ENCODE peak calls at places on chromosomes 7 and 10, in four cellular contexts. E is cardiac muscle cell, Y is ovary, X is SK-N-SH. C is an unnamed sample.

GRCh38 chr7:26857170-26857533 is 7.2 kb downstream of the SKAP2 start:
- DNase-seq in E (no peak), Y (no peak), X (no peak), C (no peak)

GRCh38 chr7:30206466-30206865 is 71.7 kb downstream of the MTURN start:
- DNase-seq in E (peak; percentile 29), Y (no peak), X (no peak), C (peak; percentile 61)

GRCh38 chr10:48655426-48656240 is 29.0 kb upstream of the WDFY4 start:
- DNase-seq in E (peak; percentile 71), Y (peak; percentile 75), X (peak; percentile 71), C (peak; percentile 80)

GRCh38 chr10:118565301-118566075 is 30.0 kb downstream of the PRLHR start:
- DNase-seq in E (no peak), Y (no peak), X (no peak), C (no peak)

GRCh38 chr7:97013025-97013424 is 7.7 kb downstream of the DLX6 start:
- DNase-seq in E (no peak), Y (no peak), X (no peak), C (no peak)

GRCh38 chr10:102133373-102134195 is 744 bp downstream of the PPRC1 start:
- DNase-seq in E (peak; percentile 85), Y (peak; percentile 92), X (peak; percentile 91), C (peak; percentile 60)

GRCh38 chr7:20114463-20114862 is 102.7 kb downstream of the MACC1 start:
- DNase-seq in E (peak; percentile 8), Y (no peak), X (no peak), C (no peak)

GRCh38 chr7:94183289-94183749 is 179.2 kb upstream of the BET1 start:
- DNase-seq in E (peak; percentile 99), Y (peak; percentile 25), X (no peak), C (no peak)

GRCh38 chr10:20891338-20891714 is 5.8 kb downstream of the NEBL start:
- DNase-seq in E (peak; percentile 90), Y (no peak), X (no peak), C (no peak)

GRCh38 chr10:72612203-72612826 is 13.6 kb downstream of the MICU1 start:
- DNase-seq in E (peak; percentile 33), Y (no peak), X (peak; percentile 46), C (no peak)

GRCh38 chr10:114998993-114999392 is 61.0 kb downstream of the TRUB1 start:
- DNase-seq in E (no peak), Y (no peak), X (no peak), C (no peak)

GRCh38 chr10:75342397-75342796 is 59.2 kb downstream of the ZNF503 start:
- DNase-seq in E (no peak), Y (no peak), X (no peak), C (no peak)

GRCh38 chr10:43942096-43942885 is 293.6 kb upstream of the ZNF32 start:
- DNase-seq in E (peak; percentile 17), Y (no peak), X (peak; percentile 41), C (no peak)

GRCh38 chr10:95209509-95210127 is 15.6 kb downstream of the ACSM6 start:
- DNase-seq in E (no peak), Y (no peak), X (no peak), C (no peak)

GRCh38 chr7:48822138-48822537 is 102.2 kb upstream of the CDC14C start:
- DNase-seq in E (no peak), Y (no peak), X (no peak), C (no peak)

GRCh38 chr10:78331391-78331922 is 297.8 kb downstream of the RPS24 start:
- DNase-seq in E (peak; percentile 42), Y (peak; percentile 41), X (no peak), C (no peak)

GRCh38 chr7:30771859-30772429 is 727 bp downstream of the MINDY4 start:
- DNase-seq in E (no peak), Y (peak; percentile 39), X (peak; percentile 65), C (no peak)

GRCh38 chr7:36787933-36788378 is 63.7 kb upstream of the AOAH start:
- DNase-seq in E (no peak), Y (no peak), X (no peak), C (no peak)

GRCh38 chr10:67115972-67116371 is 190.1 kb downstream of the LRRTM3 start:
- DNase-seq in E (no peak), Y (no peak), X (no peak), C (no peak)

GRCh38 chr7:6650086-6650485 is 13.0 kb downstream of the ZNF316 start:
- DNase-seq in E (no peak), Y (no peak), X (peak; percentile 32), C (peak; percentile 14)

GRCh38 chr7:33661430-33662160 is 243.7 kb upstream of the BMPER start:
- DNase-seq in E (no peak), Y (no peak), X (no peak), C (no peak)

GRCh38 chr10:97651773-97652172 is 11.3 kb downstream of the PI4K2A start:
- DNase-seq in E (no peak), Y (no peak), X (no peak), C (no peak)

GRCh38 chr10:43221419-43222293 is 45.2 kb downstream of the RASGEF1A start:
- DNase-seq in E (no peak), Y (no peak), X (no peak), C (peak; percentile 43)

GRCh38 chr7:63054191-63054661 is 944.4 kb upstream of the ZNF722 start:
- DNase-seq in E (no peak), Y (no peak), X (no peak), C (no peak)

GRCh38 chr7:137772748-137773147 is 74.0 kb downstream of the DGKI start:
- DNase-seq in E (peak; percentile 46), Y (no peak), X (no peak), C (no peak)

GRCh38 chr10:117260094-117260493 is 19.2 kb downstream of the SLC18A2 start:
- DNase-seq in E (no peak), Y (no peak), X (no peak), C (no peak)

GRCh38 chr7:81638216-81638615 is 131.6 kb downstream of the HGF start:
- DNase-seq in E (peak; percentile 85), Y (no peak), X (no peak), C (no peak)

GRCh38 chr10:44986670-44987069 is 8.1 kb upstream of the DEPP1 start:
- DNase-seq in E (peak; percentile 86), Y (no peak), X (no peak), C (no peak)

GRCh38 chr10:73841526-73842285 is 30.3 kb upstream of the NDST2 start:
- DNase-seq in E (no peak), Y (no peak), X (no peak), C (no peak)

GRCh38 chr7:2436341-2437104 is 33.1 kb downstream of the CHST12 start:
- DNase-seq in E (no peak), Y (no peak), X (peak; percentile 32), C (no peak)

GRCh38 chr10:132448248-132448731 is 51.3 kb downstream of the PWWP2B start:
- DNase-seq in E (peak; percentile 63), Y (no peak), X (peak; percentile 86), C (no peak)

GRCh38 chr10:132446195-132446581 is 49.2 kb downstream of the PWWP2B start:
- DNase-seq in E (no peak), Y (no peak), X (no peak), C (no peak)

GRCh38 chr10:132447446-132448247 is 50.6 kb downstream of the PWWP2B start:
- DNase-seq in E (peak; percentile 71), Y (no peak), X (no peak), C (peak; percentile 79)

GRCh38 chr10:132445516-132446194 is 48.7 kb downstream of the PWWP2B start:
- DNase-seq in E (no peak), Y (no peak), X (no peak), C (no peak)

DNA sequence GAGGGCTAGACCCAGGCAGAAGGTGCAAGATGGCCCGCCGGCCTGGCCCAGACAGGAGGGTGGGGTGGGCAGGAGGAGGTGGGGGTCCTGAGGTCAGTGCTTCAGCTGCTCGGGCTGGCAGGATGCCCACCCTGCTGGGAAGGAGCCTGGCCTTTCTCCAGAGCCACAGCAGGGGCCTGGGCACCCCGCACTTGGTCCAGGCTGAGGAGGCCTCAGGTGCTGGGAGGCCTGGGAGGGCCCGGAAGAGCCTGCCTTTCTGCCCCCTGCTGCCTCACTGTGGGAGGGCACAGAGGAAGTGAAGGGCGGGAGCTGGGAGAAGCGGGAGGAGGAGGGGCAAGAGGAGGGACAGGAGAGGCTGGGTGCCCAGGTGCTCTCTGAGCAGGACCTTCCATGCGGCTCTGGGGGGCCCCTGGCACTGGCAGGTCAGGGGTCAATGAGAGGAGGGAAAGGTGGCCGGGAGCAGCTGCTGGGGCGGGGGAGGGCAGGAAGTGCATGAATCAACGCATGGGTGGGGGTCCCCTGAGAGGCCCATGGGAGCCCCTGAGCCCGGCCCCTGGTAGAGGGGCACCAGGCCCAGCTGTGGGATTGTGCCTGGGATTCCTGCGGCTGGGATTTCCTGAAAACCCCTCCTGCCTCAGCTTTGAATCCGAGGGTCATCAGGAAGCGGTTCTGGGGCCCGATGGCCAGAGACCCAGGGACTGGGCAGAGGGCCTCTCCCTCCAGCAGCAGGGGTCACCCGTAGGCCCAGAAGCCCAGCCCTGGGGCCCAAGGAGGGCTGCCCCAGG is 49.9 kb downstream of the PWWP2B start:
- DNase-seq in E (peak; percentile 54), Y (peak; percentile 58), X (peak; percentile 66), C (no peak)
- H3K4me3 ChIP-seq in E (no peak overlapping the region), Y (no peak overlapping the region), X (no peak overlapping the region), C (no peak overlapping the region)

DNA sequence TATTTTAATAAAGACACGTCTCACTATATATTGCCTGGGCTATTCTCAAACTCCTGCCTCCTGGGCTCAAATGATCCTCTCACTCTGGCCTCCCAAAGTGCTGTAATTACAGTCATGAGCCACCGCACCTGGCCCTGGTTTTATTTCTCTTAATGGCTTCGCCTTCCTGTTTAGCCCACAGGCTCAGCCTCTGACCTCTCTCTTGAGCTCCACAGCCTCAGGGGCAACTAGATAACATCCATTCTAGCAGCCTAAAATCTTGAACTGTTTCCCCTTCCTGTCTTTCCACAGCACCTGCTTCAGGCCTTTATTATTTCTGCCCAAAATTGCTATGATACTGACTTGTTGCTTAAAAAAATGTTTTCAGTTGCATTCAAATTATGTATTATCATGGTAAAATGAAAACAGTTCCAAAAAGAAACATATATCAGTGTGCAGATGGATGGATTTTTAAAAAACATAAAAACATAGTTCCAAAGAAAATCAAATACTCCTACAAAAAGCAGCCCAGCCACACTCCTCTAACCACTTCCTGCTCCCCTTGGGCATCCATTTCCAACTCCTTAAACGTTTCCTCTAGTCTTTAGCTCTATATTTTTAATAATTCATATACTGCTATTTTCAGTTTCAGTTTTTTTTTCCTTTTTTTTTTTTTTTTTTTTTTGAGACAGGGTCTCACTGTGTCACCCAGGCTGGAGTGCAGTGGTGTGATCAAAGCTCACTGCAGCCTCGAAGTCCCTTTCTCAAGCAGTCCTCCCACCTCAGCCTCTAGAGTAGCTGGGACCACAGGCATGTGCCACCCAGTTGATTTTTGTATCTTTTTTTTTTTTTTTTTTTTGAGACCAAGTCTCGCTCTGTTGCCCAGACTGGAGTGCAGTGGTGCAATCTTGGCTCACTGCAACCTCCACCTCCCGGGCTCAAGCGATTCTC is 5.1 kb upstream of the BAZ1B start:
- DNase-seq in E (no peak), Y (no peak), X (peak; percentile 55), C (no peak)
- H3K27ac ChIP-seq in E (no peak overlapping the region), Y (no peak overlapping the region), X (peak overlapping the region; percentile 37), C (no peak overlapping the region)

GRCh38 chr7:128007293-128007680 is 23.9 kb downstream of the LRRC4 start:
- DNase-seq in E (no peak), Y (no peak), X (no peak), C (no peak)

GRCh38 chr7:128008744-128009143 is 22.5 kb downstream of the LRRC4 start:
- DNase-seq in E (no peak), Y (no peak), X (no peak), C (no peak)

GRCh38 chr7:128011079-128011670 is 20.1 kb downstream of the LRRC4 start:
- DNase-seq in E (no peak), Y (no peak), X (no peak), C (no peak)

GRCh38 chr7:128008141-128008540 is 23.1 kb downstream of the LRRC4 start:
- DNase-seq in E (no peak), Y (no peak), X (no peak), C (no peak)

GRCh38 chr7:128010392-128011078 is 20.7 kb downstream of the LRRC4 start:
- DNase-seq in E (no peak), Y (no peak), X (no peak), C (no peak)
- TF ChIP-seq CTCF in E (peak; percentile 12), Y (no peak), X (no peak), C (no peak)

GRCh38 chr10:122298598-122299301 is 27.7 kb downstream of the BTBD16 start:
- DNase-seq in E (peak; percentile 85), Y (peak; percentile 84), X (peak; percentile 80), C (no peak)
- H3K4me3 ChIP-seq in E (no peak overlapping the region), Y (peak overlapping the region; percentile 21), X (peak overlapping the region; percentile 42), C (no peak overlapping the region)

C was measured in breast epithelium.